ENCODE peak calls at places on chromosomes 4 and X, in seven cellular contexts. One of them, this sample, is unnamed.

GRCh38 chr4:3434891-3435683 is 6.7 kb upstream of the HGFAC start:
- DNase-seq in tibial artery: no peak
- DNase-seq in T follicular helper cell: no peak
- DNase-seq in OCI-LY7: peak
- DNase-seq in cardiac fibroblast: no peak
- DNase-seq in heart right ventricle: no peak
- DNase-seq in choroid plexus epithelial cell: peak
- DNase-seq in this sample: peak

GRCh38 chrX:18938710-18939109 is 45.2 kb downstream of the PHKA2 start:
- DNase-seq in heart right ventricle: no peak
- DNase-seq in cardiac fibroblast: no peak
- DNase-seq in tibial artery: no peak
- DNase-seq in choroid plexus epithelial cell: peak
- DNase-seq in T follicular helper cell: no peak
- DNase-seq in OCI-LY7: no peak
- DNase-seq in this sample: no peak

GRCh38 chr4:123463869-123464268 is 67.3 kb downstream of the SPRY1 start:
- DNase-seq in cardiac fibroblast: no peak
- DNase-seq in choroid plexus epithelial cell: no peak
- DNase-seq in tibial artery: no peak
- DNase-seq in heart right ventricle: no peak
- DNase-seq in T follicular helper cell: no peak
- DNase-seq in OCI-LY7: peak
- DNase-seq in this sample: no peak

GRCh38 chrX:68944211-68944610 is 115.4 kb downstream of the EFNB1 start:
- DNase-seq in tibial artery: no peak
- DNase-seq in heart right ventricle: no peak
- DNase-seq in T follicular helper cell: no peak
- DNase-seq in cardiac fibroblast: no peak
- DNase-seq in choroid plexus epithelial cell: no peak
- DNase-seq in OCI-LY7: no peak
- DNase-seq in this sample: no peak

GRCh38 chrX:30930143-30930542 is 41.1 kb upstream of the TAB3 start:
- DNase-seq in OCI-LY7: no peak
- DNase-seq in T follicular helper cell: no peak
- DNase-seq in cardiac fibroblast: no peak
- DNase-seq in choroid plexus epithelial cell: no peak
- DNase-seq in heart right ventricle: no peak
- DNase-seq in tibial artery: no peak
- DNase-seq in this sample: no peak

GRCh38 chr4:10160280-10160856 is 43.8 kb upstream of the WDR1 start:
- DNase-seq in tibial artery: no peak
- DNase-seq in OCI-LY7: no peak
- DNase-seq in choroid plexus epithelial cell: peak
- DNase-seq in heart right ventricle: no peak
- DNase-seq in cardiac fibroblast: peak
- DNase-seq in T follicular helper cell: no peak
- DNase-seq in this sample: no peak

GRCh38 chr4:116866116-116866515 is 219.3 kb downstream of the TRAM1L1 start:
- DNase-seq in heart right ventricle: no peak
- DNase-seq in choroid plexus epithelial cell: no peak
- DNase-seq in tibial artery: no peak
- DNase-seq in cardiac fibroblast: no peak
- DNase-seq in T follicular helper cell: no peak
- DNase-seq in OCI-LY7: no peak
- DNase-seq in this sample: no peak

GRCh38 chrX:130378008-130378669 is 7.3 kb downstream of the GPR119 start:
- DNase-seq in choroid plexus epithelial cell: no peak
- DNase-seq in T follicular helper cell: no peak
- DNase-seq in heart right ventricle: no peak
- DNase-seq in OCI-LY7: no peak
- DNase-seq in tibial artery: no peak
- DNase-seq in cardiac fibroblast: no peak
- DNase-seq in this sample: no peak

GRCh38 chrX:123698979-123699378 is 33.9 kb downstream of the THOC2 start:
- DNase-seq in tibial artery: no peak
- DNase-seq in choroid plexus epithelial cell: peak
- DNase-seq in OCI-LY7: no peak
- DNase-seq in T follicular helper cell: no peak
- DNase-seq in heart right ventricle: peak
- DNase-seq in cardiac fibroblast: peak
- DNase-seq in this sample: no peak